ENCODE peak calls at places on chromosomes 16 and 17, in eight cellular contexts. I, H, X, S, F, R, Z and B are unnamed samples.
A peak's percentile ranks its signal among the peaks of the same experiment; 100 is the strongest.

GRCh38 chr16:29745853-29746345 is at the start of gene C16orf54:
- DNase-seq in I (no peak), H (peak; percentile 95), X (no peak), S (no peak), F (peak; percentile 45), R (no peak), Z (peak; percentile 96), B (peak; percentile 73)

GRCh38 chr16:87002717-87003413 is 314.3 kb downstream of the C16orf95 start:
- DNase-seq in I (no peak), H (no peak), X (peak; percentile 22), S (no peak), F (no peak), R (peak; percentile 75), Z (no peak), B (no peak)

GRCh38 chr17:74552037-74552436 is 6.1 kb upstream of the CD300C start:
- DNase-seq in I (no peak), H (no peak), X (no peak), S (no peak), F (no peak), R (no peak), Z (no peak), B (no peak)

GRCh38 chr16:73054732-73055481 is 7.0 kb upstream of the ZFHX3 start:
- DNase-seq in I (peak; percentile 45), H (no peak), X (no peak), S (no peak), F (no peak), R (peak; percentile 73), Z (no peak), B (no peak)

GRCh38 chr16:75224281-75224680 is 5.5 kb downstream of the CTRB1 start:
- DNase-seq in I (no peak), H (no peak), X (no peak), S (no peak), F (no peak), R (no peak), Z (no peak), B (no peak)

GRCh38 chr17:19718613-19719364 is 2.4 kb upstream of the SLC47A2 start:
- DNase-seq in I (peak; percentile 29), H (peak; percentile 60), X (peak; percentile 45), S (no peak), F (no peak), R (no peak), Z (no peak), B (no peak)

GRCh38 chr16:29820730-29821662 is 734 bp downstream of the MVP start:
- DNase-seq in I (no peak), H (peak; percentile 62), X (no peak), S (no peak), F (peak; percentile 83), R (no peak), Z (no peak), B (peak; percentile 86)

GRCh38 chr16:70687172-70687531 is 1.3 kb upstream of the MTSS2 start:
- DNase-seq in I (no peak), H (no peak), X (no peak), S (no peak), F (no peak), R (no peak), Z (no peak), B (no peak)

GRCh38 chr16:85527042-85527766 is 85.9 kb upstream of the GSE1 start:
- DNase-seq in I (no peak), H (no peak), X (no peak), S (no peak), F (no peak), R (no peak), Z (no peak), B (no peak)

GRCh38 chr16:57268804-57269800 is 15.4 kb downstream of the PLLP start:
- DNase-seq in I (peak; percentile 73), H (no peak), X (peak; percentile 90), S (peak; percentile 49), F (peak; percentile 56), R (peak; percentile 64), Z (no peak), B (peak; percentile 95)

GRCh38 chr17:78724544-78724943 is 57.5 kb downstream of the CYTH1 start:
- DNase-seq in I (peak; percentile 81), H (peak; percentile 7), X (no peak), S (no peak), F (no peak), R (no peak), Z (no peak), B (peak; percentile 45)

GRCh38 chr17:18039535-18040286 is 503 bp downstream of the GID4 start:
- DNase-seq in I (peak; percentile 91), H (peak; percentile 48), X (peak; percentile 59), S (no peak), F (peak; percentile 44), R (peak; percentile 25), Z (no peak), B (peak; percentile 56)

GRCh38 chr16:69311533-69312388 is 611 bp downstream of the VPS4A start:
- DNase-seq in I (peak; percentile 80), H (peak; percentile 50), X (peak; percentile 73), S (no peak), F (peak; percentile 66), R (peak; percentile 32), Z (no peak), B (peak; percentile 40)

GRCh38 chr17:35498429-35499178 is 38.9 kb downstream of the SLFN12L start:
- DNase-seq in I (no peak), H (no peak), X (no peak), S (no peak), F (no peak), R (no peak), Z (no peak), B (no peak)
- H3K27me3 ChIP-seq in I (peaks cover 66% of the 10 kb centered on the region), H (no peaks in the 10 kb centered on the region), X (no peaks in the 10 kb centered on the region), S (peaks cover 60% of the 10 kb centered on the region), F (peaks cover 64% of the 10 kb centered on the region), R (peaks cover 83% of the 10 kb centered on the region), Z (no peaks in the 10 kb centered on the region), B (peaks cover 6% of the 10 kb centered on the region)

DNA sequence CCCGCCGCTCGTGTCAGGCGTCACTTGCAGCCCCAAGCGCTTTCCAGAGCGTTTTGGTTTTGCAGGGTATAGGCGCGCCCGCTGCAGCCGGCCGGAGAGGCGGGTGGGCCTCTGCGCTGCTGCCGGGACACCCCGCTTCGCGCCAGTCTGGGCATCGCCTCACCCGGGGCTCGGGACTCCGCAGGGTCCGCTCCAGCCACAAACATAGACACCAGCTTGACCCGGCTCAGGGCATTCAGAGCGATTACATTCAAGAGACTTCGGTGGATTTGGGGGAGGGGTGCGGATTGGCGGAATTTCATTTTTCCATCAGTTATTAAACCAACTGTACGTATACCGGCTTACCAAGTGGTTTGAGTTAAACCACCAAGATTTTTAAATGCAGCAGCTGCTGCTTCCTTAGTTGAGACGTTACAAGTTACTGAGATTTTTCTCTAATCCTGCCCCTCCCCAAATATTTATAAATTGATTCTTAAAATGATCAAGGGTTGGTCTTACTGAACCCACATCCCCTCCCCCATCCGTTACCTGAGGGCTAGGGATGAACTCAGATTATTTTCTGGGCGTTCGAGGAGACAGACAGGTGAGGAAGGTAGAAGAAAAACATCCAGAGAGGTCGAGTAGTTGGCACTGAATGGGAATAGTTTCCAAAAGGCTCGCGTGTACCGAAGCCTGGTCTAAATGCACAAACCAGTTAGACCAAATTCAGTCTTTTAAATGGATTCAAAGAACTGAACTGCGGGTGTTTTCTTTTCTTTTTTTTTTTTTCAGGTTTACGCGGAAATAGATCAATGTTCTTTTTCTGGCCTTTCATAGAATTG is 1.5 kb downstream of the CRHR1 start:
- DNase-seq in I (no peak), H (no peak), X (no peak), S (no peak), F (no peak), R (no peak), Z (no peak), B (no peak)
- H3K4me3 ChIP-seq in I (peak overlapping the region; percentile 65), H (no peak overlapping the region), X (peak overlapping the region; percentile 36), S (no peak overlapping the region), F (no peak overlapping the region), R (peak overlapping the region; percentile 39), Z (no peak overlapping the region), B (peak overlapping the region; percentile 64)

GRCh38 chr16:22642689-22643088 is 132.0 kb downstream of the NPIPB5 start:
- DNase-seq in I (no peak), H (no peak), X (no peak), S (no peak), F (no peak), R (no peak), Z (no peak), B (no peak)
- H3K27me3 ChIP-seq in I (peaks cover 10% of the 10 kb centered on the region), H (no peaks in the 10 kb centered on the region), X (no peaks in the 10 kb centered on the region), S (peaks cover 8% of the 10 kb centered on the region), F (no peaks in the 10 kb centered on the region), R (no peaks in the 10 kb centered on the region), Z (peaks cover 35% of the 10 kb centered on the region), B (no peaks in the 10 kb centered on the region)

GRCh38 chr17:7887038-7887481 is 1.5 kb upstream of the CHD3 start:
- DNase-seq in I (no peak), H (no peak), X (no peak), S (no peak), F (no peak), R (no peak), Z (no peak), B (no peak)
- H3K4me3 ChIP-seq in I (peak overlapping the region; percentile 78), H (peak overlapping the region; percentile 68), X (peak overlapping the region; percentile 72), S (peak overlapping the region; percentile 81), F (no peak overlapping the region), R (peak overlapping the region; percentile 90), Z (peak overlapping the region; percentile 87), B (peak overlapping the region; percentile 78)

DNA sequence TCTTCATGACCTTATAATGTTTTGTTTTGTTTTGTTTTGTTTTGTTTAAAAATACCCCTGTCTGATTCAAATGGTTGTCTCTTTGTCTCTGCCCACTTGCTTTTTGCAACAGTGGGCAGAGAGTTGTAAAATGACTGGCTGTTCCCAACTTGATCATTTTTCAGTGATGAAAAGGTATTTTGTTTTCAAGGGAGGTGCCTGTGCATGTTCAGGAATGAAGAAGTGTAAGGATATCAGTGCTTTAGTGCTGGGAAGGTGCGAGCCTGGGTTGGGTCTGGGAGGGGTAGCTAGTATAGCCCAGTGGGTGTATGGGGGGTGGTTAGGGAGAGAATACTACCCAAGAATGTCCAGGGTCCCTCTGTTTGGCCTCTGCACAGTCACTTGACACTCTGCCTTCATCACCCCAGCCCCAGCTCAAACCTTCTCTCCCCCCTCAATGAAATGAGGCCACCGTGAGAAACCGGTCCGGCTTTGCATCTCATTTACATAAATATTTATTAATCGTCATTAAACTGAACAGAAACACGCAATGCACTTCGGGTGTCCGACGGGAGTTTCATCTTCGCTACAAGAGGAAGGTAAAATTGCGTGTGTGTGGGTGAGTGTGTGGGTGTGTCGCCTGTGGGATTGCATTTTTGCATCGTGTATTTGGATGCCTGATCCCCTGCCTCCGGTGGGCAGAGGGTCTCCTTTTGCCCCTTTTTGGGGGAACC is 4.3 kb downstream of the NEUROD2 start:
- DNase-seq in I (no peak), H (no peak), X (no peak), S (no peak), F (no peak), R (no peak), Z (no peak), B (no peak)
- H3K27me3 ChIP-seq in I (peaks cover 99% of the 10 kb centered on the region), H (peaks cover 92% of the 10 kb centered on the region), X (peaks cover 10% of the 10 kb centered on the region), S (peaks cover 93% of the 10 kb centered on the region), F (peaks cover 100% of the 10 kb centered on the region), R (peaks cover 100% of the 10 kb centered on the region), Z (peaks cover 27% of the 10 kb centered on the region), B (peaks cover 99% of the 10 kb centered on the region)